ENCODE peak calls at places on chromosomes 11 and 22, in eight cellular contexts. One of them, this sample, is unnamed.

GRCh38 chr11:86129775-86130540 is 61.1 kb upstream of the PICALM start:
- DNase-seq in omental fat pad: no peak
- DNase-seq in activated CD4-positive, CD25-positive, alpha-beta regulatory T cell treated with anti-CD3 and anti-CD28 coated beads, Interleukin-2, amount 50 U/mL, for 16 hours: no peak
- DNase-seq in psoas muscle: no peak
- DNase-seq in activated T-cell treated with anti-CD3 and anti-CD28 coated beads, Interleukin-2, amount 50 U/mL, for 72 hours: no peak
- DNase-seq in stomach: no peak
- DNase-seq in neural crest cell: no peak
- DNase-seq in left kidney: no peak
- DNase-seq in this sample: no peak

GRCh38 chr22:48004038-48004437 is 1241.6 kb downstream of the TBC1D22A start:
- DNase-seq in omental fat pad: no peak
- DNase-seq in activated CD4-positive, CD25-positive, alpha-beta regulatory T cell treated with anti-CD3 and anti-CD28 coated beads, Interleukin-2, amount 50 U/mL, for 16 hours: no peak
- DNase-seq in psoas muscle: no peak
- DNase-seq in activated T-cell treated with anti-CD3 and anti-CD28 coated beads, Interleukin-2, amount 50 U/mL, for 72 hours: no peak
- DNase-seq in stomach: no peak
- DNase-seq in neural crest cell: no peak
- DNase-seq in left kidney: peak
- DNase-seq in this sample: no peak

GRCh38 chr22:33854724-33855123 is 65.6 kb downstream of the LARGE1 start:
- DNase-seq in omental fat pad: no peak
- DNase-seq in activated CD4-positive, CD25-positive, alpha-beta regulatory T cell treated with anti-CD3 and anti-CD28 coated beads, Interleukin-2, amount 50 U/mL, for 16 hours: no peak
- DNase-seq in psoas muscle: no peak
- DNase-seq in activated T-cell treated with anti-CD3 and anti-CD28 coated beads, Interleukin-2, amount 50 U/mL, for 72 hours: no peak
- DNase-seq in stomach: no peak
- DNase-seq in neural crest cell: no peak
- DNase-seq in left kidney: no peak
- DNase-seq in this sample: no peak

GRCh38 chr11:45906096-45906682 is 882 bp downstream of the FREY1 start:
- DNase-seq in omental fat pad: no peak
- DNase-seq in activated CD4-positive, CD25-positive, alpha-beta regulatory T cell treated with anti-CD3 and anti-CD28 coated beads, Interleukin-2, amount 50 U/mL, for 16 hours: no peak
- DNase-seq in psoas muscle: no peak
- DNase-seq in activated T-cell treated with anti-CD3 and anti-CD28 coated beads, Interleukin-2, amount 50 U/mL, for 72 hours: no peak
- DNase-seq in stomach: no peak
- DNase-seq in neural crest cell: no peak
- DNase-seq in left kidney: no peak
- DNase-seq in this sample: no peak

GRCh38 chr11:62144641-62145255 is 20.9 kb downstream of the INCENP start:
- DNase-seq in omental fat pad: no peak
- DNase-seq in activated CD4-positive, CD25-positive, alpha-beta regulatory T cell treated with anti-CD3 and anti-CD28 coated beads, Interleukin-2, amount 50 U/mL, for 16 hours: no peak
- DNase-seq in psoas muscle: no peak
- DNase-seq in activated T-cell treated with anti-CD3 and anti-CD28 coated beads, Interleukin-2, amount 50 U/mL, for 72 hours: no peak
- DNase-seq in stomach: peak
- DNase-seq in neural crest cell: no peak
- DNase-seq in left kidney: no peak
- DNase-seq in this sample: no peak

GRCh38 chr11:76888989-76889388 is 28.3 kb downstream of the ACER3 start:
- DNase-seq in omental fat pad: no peak
- DNase-seq in activated CD4-positive, CD25-positive, alpha-beta regulatory T cell treated with anti-CD3 and anti-CD28 coated beads, Interleukin-2, amount 50 U/mL, for 16 hours: no peak
- DNase-seq in psoas muscle: no peak
- DNase-seq in activated T-cell treated with anti-CD3 and anti-CD28 coated beads, Interleukin-2, amount 50 U/mL, for 72 hours: no peak
- DNase-seq in stomach: no peak
- DNase-seq in neural crest cell: no peak
- DNase-seq in left kidney: no peak
- DNase-seq in this sample: no peak

GRCh38 chr11:1842149-1843097 is 3.6 kb downstream of the TNNI2 start:
- DNase-seq in omental fat pad: no peak
- DNase-seq in activated CD4-positive, CD25-positive, alpha-beta regulatory T cell treated with anti-CD3 and anti-CD28 coated beads, Interleukin-2, amount 50 U/mL, for 16 hours: no peak
- DNase-seq in psoas muscle: peak
- DNase-seq in activated T-cell treated with anti-CD3 and anti-CD28 coated beads, Interleukin-2, amount 50 U/mL, for 72 hours: no peak
- DNase-seq in stomach: no peak
- DNase-seq in neural crest cell: no peak
- DNase-seq in left kidney: no peak
- DNase-seq in this sample: peak

GRCh38 chr11:76166314-76166713 is 40.0 kb downstream of the WNT11 start:
- DNase-seq in omental fat pad: no peak
- DNase-seq in activated CD4-positive, CD25-positive, alpha-beta regulatory T cell treated with anti-CD3 and anti-CD28 coated beads, Interleukin-2, amount 50 U/mL, for 16 hours: no peak
- DNase-seq in psoas muscle: no peak
- DNase-seq in activated T-cell treated with anti-CD3 and anti-CD28 coated beads, Interleukin-2, amount 50 U/mL, for 72 hours: peak
- DNase-seq in stomach: no peak
- DNase-seq in neural crest cell: no peak
- DNase-seq in left kidney: no peak
- DNase-seq in this sample: no peak

GRCh38 chr11:45193695-45194094 is 47.3 kb downstream of the PRDM11 start:
- DNase-seq in omental fat pad: no peak
- DNase-seq in activated CD4-positive, CD25-positive, alpha-beta regulatory T cell treated with anti-CD3 and anti-CD28 coated beads, Interleukin-2, amount 50 U/mL, for 16 hours: no peak
- DNase-seq in psoas muscle: no peak
- DNase-seq in activated T-cell treated with anti-CD3 and anti-CD28 coated beads, Interleukin-2, amount 50 U/mL, for 72 hours: no peak
- DNase-seq in stomach: no peak
- DNase-seq in neural crest cell: no peak
- DNase-seq in left kidney: no peak
- DNase-seq in this sample: no peak

GRCh38 chr11:43575931-43576833 is 104.4 kb upstream of the HSD17B12 start:
- DNase-seq in omental fat pad: no peak
- DNase-seq in activated CD4-positive, CD25-positive, alpha-beta regulatory T cell treated with anti-CD3 and anti-CD28 coated beads, Interleukin-2, amount 50 U/mL, for 16 hours: no peak
- DNase-seq in psoas muscle: no peak
- DNase-seq in activated T-cell treated with anti-CD3 and anti-CD28 coated beads, Interleukin-2, amount 50 U/mL, for 72 hours: no peak
- DNase-seq in stomach: no peak
- DNase-seq in neural crest cell: no peak
- DNase-seq in left kidney: peak
- DNase-seq in this sample: no peak

GRCh38 chr11:66854729-66855211 is 2.1 kb upstream of the LRFN4 start:
- DNase-seq in omental fat pad: no peak
- DNase-seq in activated CD4-positive, CD25-positive, alpha-beta regulatory T cell treated with anti-CD3 and anti-CD28 coated beads, Interleukin-2, amount 50 U/mL, for 16 hours: no peak
- DNase-seq in psoas muscle: no peak
- DNase-seq in activated T-cell treated with anti-CD3 and anti-CD28 coated beads, Interleukin-2, amount 50 U/mL, for 72 hours: no peak
- DNase-seq in stomach: no peak
- DNase-seq in neural crest cell: no peak
- DNase-seq in left kidney: no peak
- DNase-seq in this sample: no peak

GRCh38 chr22:20037419-20037818 is 16.5 kb downstream of the TANGO2 start:
- DNase-seq in omental fat pad: no peak
- DNase-seq in activated CD4-positive, CD25-positive, alpha-beta regulatory T cell treated with anti-CD3 and anti-CD28 coated beads, Interleukin-2, amount 50 U/mL, for 16 hours: no peak
- DNase-seq in psoas muscle: no peak
- DNase-seq in activated T-cell treated with anti-CD3 and anti-CD28 coated beads, Interleukin-2, amount 50 U/mL, for 72 hours: peak
- DNase-seq in stomach: no peak
- DNase-seq in neural crest cell: no peak
- DNase-seq in left kidney: no peak
- DNase-seq in this sample: no peak

GRCh38 chr11:299951-300735 is 817 bp upstream of the IFITM5 start:
- DNase-seq in omental fat pad: no peak
- DNase-seq in activated CD4-positive, CD25-positive, alpha-beta regulatory T cell treated with anti-CD3 and anti-CD28 coated beads, Interleukin-2, amount 50 U/mL, for 16 hours: no peak
- DNase-seq in psoas muscle: peak
- DNase-seq in activated T-cell treated with anti-CD3 and anti-CD28 coated beads, Interleukin-2, amount 50 U/mL, for 72 hours: no peak
- DNase-seq in stomach: no peak
- DNase-seq in neural crest cell: no peak
- DNase-seq in left kidney: peak
- DNase-seq in this sample: no peak

GRCh38 chr22:25402501-25403283 is 161.8 kb upstream of the GRK3 start:
- DNase-seq in omental fat pad: no peak
- DNase-seq in activated CD4-positive, CD25-positive, alpha-beta regulatory T cell treated with anti-CD3 and anti-CD28 coated beads, Interleukin-2, amount 50 U/mL, for 16 hours: no peak
- DNase-seq in psoas muscle: no peak
- DNase-seq in activated T-cell treated with anti-CD3 and anti-CD28 coated beads, Interleukin-2, amount 50 U/mL, for 72 hours: no peak
- DNase-seq in stomach: no peak
- DNase-seq in neural crest cell: no peak
- DNase-seq in left kidney: peak
- DNase-seq in this sample: no peak

GRCh38 chr11:70547821-70548670 is 149.7 kb downstream of the CTTN start:
- DNase-seq in omental fat pad: no peak
- DNase-seq in activated CD4-positive, CD25-positive, alpha-beta regulatory T cell treated with anti-CD3 and anti-CD28 coated beads, Interleukin-2, amount 50 U/mL, for 16 hours: no peak
- DNase-seq in psoas muscle: no peak
- DNase-seq in activated T-cell treated with anti-CD3 and anti-CD28 coated beads, Interleukin-2, amount 50 U/mL, for 72 hours: no peak
- DNase-seq in stomach: peak
- DNase-seq in neural crest cell: no peak
- DNase-seq in left kidney: no peak
- DNase-seq in this sample: peak

GRCh38 chr11:60899021-60899936 is 7.1 kb downstream of the PRPF19 start:
- DNase-seq in omental fat pad: no peak
- DNase-seq in activated CD4-positive, CD25-positive, alpha-beta regulatory T cell treated with anti-CD3 and anti-CD28 coated beads, Interleukin-2, amount 50 U/mL, for 16 hours: no peak
- DNase-seq in psoas muscle: no peak
- DNase-seq in activated T-cell treated with anti-CD3 and anti-CD28 coated beads, Interleukin-2, amount 50 U/mL, for 72 hours: peak
- DNase-seq in stomach: peak
- DNase-seq in neural crest cell: peak
- DNase-seq in left kidney: peak
- DNase-seq in this sample: peak

GRCh38 chr11:17839973-17840611 is 105.5 kb downstream of the KCNC1 start:
- DNase-seq in omental fat pad: no peak
- DNase-seq in activated CD4-positive, CD25-positive, alpha-beta regulatory T cell treated with anti-CD3 and anti-CD28 coated beads, Interleukin-2, amount 50 U/mL, for 16 hours: no peak
- DNase-seq in psoas muscle: peak
- DNase-seq in activated T-cell treated with anti-CD3 and anti-CD28 coated beads, Interleukin-2, amount 50 U/mL, for 72 hours: no peak
- DNase-seq in stomach: no peak
- DNase-seq in neural crest cell: no peak
- DNase-seq in left kidney: no peak
- DNase-seq in this sample: no peak

GRCh38 chr11:6572215-6572614 is 31.2 kb downstream of the RRP8 start:
- DNase-seq in omental fat pad: no peak
- DNase-seq in activated CD4-positive, CD25-positive, alpha-beta regulatory T cell treated with anti-CD3 and anti-CD28 coated beads, Interleukin-2, amount 50 U/mL, for 16 hours: no peak
- DNase-seq in psoas muscle: no peak
- DNase-seq in activated T-cell treated with anti-CD3 and anti-CD28 coated beads, Interleukin-2, amount 50 U/mL, for 72 hours: no peak
- DNase-seq in stomach: no peak
- DNase-seq in neural crest cell: no peak
- DNase-seq in left kidney: no peak
- DNase-seq in this sample: no peak

GRCh38 chr11:65209711-65210360 is 28.1 kb downstream of the CAPN1 start:
- DNase-seq in omental fat pad: no peak
- DNase-seq in activated CD4-positive, CD25-positive, alpha-beta regulatory T cell treated with anti-CD3 and anti-CD28 coated beads, Interleukin-2, amount 50 U/mL, for 16 hours: no peak
- DNase-seq in psoas muscle: no peak
- DNase-seq in activated T-cell treated with anti-CD3 and anti-CD28 coated beads, Interleukin-2, amount 50 U/mL, for 72 hours: no peak
- DNase-seq in stomach: peak
- DNase-seq in neural crest cell: no peak
- DNase-seq in left kidney: no peak
- DNase-seq in this sample: no peak

GRCh38 chr22:35314161-35314942 is 14.7 kb downstream of the TOM1 start:
- DNase-seq in omental fat pad: no peak
- DNase-seq in activated CD4-positive, CD25-positive, alpha-beta regulatory T cell treated with anti-CD3 and anti-CD28 coated beads, Interleukin-2, amount 50 U/mL, for 16 hours: no peak
- DNase-seq in psoas muscle: no peak
- DNase-seq in activated T-cell treated with anti-CD3 and anti-CD28 coated beads, Interleukin-2, amount 50 U/mL, for 72 hours: no peak
- DNase-seq in stomach: no peak
- DNase-seq in neural crest cell: no peak
- DNase-seq in left kidney: peak
- DNase-seq in this sample: no peak

GRCh38 chr11:105609341-105609781 is 512 bp upstream of the GRIA4 start:
- DNase-seq in omental fat pad: no peak
- DNase-seq in activated CD4-positive, CD25-positive, alpha-beta regulatory T cell treated with anti-CD3 and anti-CD28 coated beads, Interleukin-2, amount 50 U/mL, for 16 hours: no peak
- DNase-seq in psoas muscle: no peak
- DNase-seq in activated T-cell treated with anti-CD3 and anti-CD28 coated beads, Interleukin-2, amount 50 U/mL, for 72 hours: peak
- DNase-seq in stomach: no peak
- DNase-seq in neural crest cell: peak
- DNase-seq in left kidney: peak
- DNase-seq in this sample: no peak

GRCh38 chr11:15565846-15566245 is 451.1 kb downstream of the INSC start:
- DNase-seq in omental fat pad: no peak
- DNase-seq in activated CD4-positive, CD25-positive, alpha-beta regulatory T cell treated with anti-CD3 and anti-CD28 coated beads, Interleukin-2, amount 50 U/mL, for 16 hours: no peak
- DNase-seq in psoas muscle: no peak
- DNase-seq in activated T-cell treated with anti-CD3 and anti-CD28 coated beads, Interleukin-2, amount 50 U/mL, for 72 hours: no peak
- DNase-seq in stomach: no peak
- DNase-seq in neural crest cell: no peak
- DNase-seq in left kidney: no peak
- DNase-seq in this sample: no peak

GRCh38 chr22:49497266-49497665 is 330.4 kb downstream of the BRD1 start:
- DNase-seq in omental fat pad: no peak
- DNase-seq in activated CD4-positive, CD25-positive, alpha-beta regulatory T cell treated with anti-CD3 and anti-CD28 coated beads, Interleukin-2, amount 50 U/mL, for 16 hours: no peak
- DNase-seq in psoas muscle: no peak
- DNase-seq in activated T-cell treated with anti-CD3 and anti-CD28 coated beads, Interleukin-2, amount 50 U/mL, for 72 hours: no peak
- DNase-seq in stomach: no peak
- DNase-seq in neural crest cell: no peak
- DNase-seq in left kidney: no peak
- DNase-seq in this sample: no peak

GRCh38 chr11:76143274-76143673 is 63.0 kb downstream of the WNT11 start:
- DNase-seq in omental fat pad: no peak
- DNase-seq in activated CD4-positive, CD25-positive, alpha-beta regulatory T cell treated with anti-CD3 and anti-CD28 coated beads, Interleukin-2, amount 50 U/mL, for 16 hours: no peak
- DNase-seq in psoas muscle: no peak
- DNase-seq in activated T-cell treated with anti-CD3 and anti-CD28 coated beads, Interleukin-2, amount 50 U/mL, for 72 hours: no peak
- DNase-seq in stomach: no peak
- DNase-seq in neural crest cell: no peak
- DNase-seq in left kidney: no peak
- DNase-seq in this sample: no peak

GRCh38 chr22:41963453-41964105 is 5.7 kb upstream of the SEPTIN3 start:
- DNase-seq in omental fat pad: no peak
- DNase-seq in activated CD4-positive, CD25-positive, alpha-beta regulatory T cell treated with anti-CD3 and anti-CD28 coated beads, Interleukin-2, amount 50 U/mL, for 16 hours: no peak
- DNase-seq in psoas muscle: no peak
- DNase-seq in activated T-cell treated with anti-CD3 and anti-CD28 coated beads, Interleukin-2, amount 50 U/mL, for 72 hours: no peak
- DNase-seq in stomach: peak
- DNase-seq in neural crest cell: no peak
- DNase-seq in left kidney: no peak
- DNase-seq in this sample: peak

GRCh38 chr11:1656670-1657069 is 27.1 kb downstream of the KRTAP5-5 start:
- DNase-seq in omental fat pad: no peak
- DNase-seq in activated CD4-positive, CD25-positive, alpha-beta regulatory T cell treated with anti-CD3 and anti-CD28 coated beads, Interleukin-2, amount 50 U/mL, for 16 hours: no peak
- DNase-seq in psoas muscle: no peak
- DNase-seq in activated T-cell treated with anti-CD3 and anti-CD28 coated beads, Interleukin-2, amount 50 U/mL, for 72 hours: no peak
- DNase-seq in stomach: no peak
- DNase-seq in neural crest cell: no peak
- DNase-seq in left kidney: no peak
- DNase-seq in this sample: no peak

GRCh38 chr22:17945851-17946690 is 78.3 kb downstream of the MICAL3 start:
- DNase-seq in omental fat pad: no peak
- DNase-seq in activated CD4-positive, CD25-positive, alpha-beta regulatory T cell treated with anti-CD3 and anti-CD28 coated beads, Interleukin-2, amount 50 U/mL, for 16 hours: no peak
- DNase-seq in psoas muscle: no peak
- DNase-seq in activated T-cell treated with anti-CD3 and anti-CD28 coated beads, Interleukin-2, amount 50 U/mL, for 72 hours: no peak
- DNase-seq in stomach: peak
- DNase-seq in neural crest cell: no peak
- DNase-seq in left kidney: no peak
- DNase-seq in this sample: no peak

GRCh38 chr11:44787981-44788380 is 61.2 kb downstream of the TSPAN18 start:
- DNase-seq in omental fat pad: no peak
- DNase-seq in activated CD4-positive, CD25-positive, alpha-beta regulatory T cell treated with anti-CD3 and anti-CD28 coated beads, Interleukin-2, amount 50 U/mL, for 16 hours: no peak
- DNase-seq in psoas muscle: no peak
- DNase-seq in activated T-cell treated with anti-CD3 and anti-CD28 coated beads, Interleukin-2, amount 50 U/mL, for 72 hours: no peak
- DNase-seq in stomach: no peak
- DNase-seq in neural crest cell: no peak
- DNase-seq in left kidney: no peak
- DNase-seq in this sample: no peak

GRCh38 chr11:1205121-1205986 is 17.5 kb upstream of the MUC5B start:
- DNase-seq in omental fat pad: no peak
- DNase-seq in activated CD4-positive, CD25-positive, alpha-beta regulatory T cell treated with anti-CD3 and anti-CD28 coated beads, Interleukin-2, amount 50 U/mL, for 16 hours: no peak
- DNase-seq in psoas muscle: peak
- DNase-seq in activated T-cell treated with anti-CD3 and anti-CD28 coated beads, Interleukin-2, amount 50 U/mL, for 72 hours: no peak
- DNase-seq in stomach: no peak
- DNase-seq in neural crest cell: no peak
- DNase-seq in left kidney: no peak
- DNase-seq in this sample: peak

GRCh38 chr11:65958306-65958705 is 3.2 kb upstream of the SART1 start:
- DNase-seq in omental fat pad: no peak
- DNase-seq in activated CD4-positive, CD25-positive, alpha-beta regulatory T cell treated with anti-CD3 and anti-CD28 coated beads, Interleukin-2, amount 50 U/mL, for 16 hours: no peak
- DNase-seq in psoas muscle: no peak
- DNase-seq in activated T-cell treated with anti-CD3 and anti-CD28 coated beads, Interleukin-2, amount 50 U/mL, for 72 hours: no peak
- DNase-seq in stomach: no peak
- DNase-seq in neural crest cell: no peak
- DNase-seq in left kidney: no peak
- DNase-seq in this sample: no peak

GRCh38 chr11:130827697-130828377 is 88.4 kb downstream of the SNX19 start:
- DNase-seq in omental fat pad: no peak
- DNase-seq in activated CD4-positive, CD25-positive, alpha-beta regulatory T cell treated with anti-CD3 and anti-CD28 coated beads, Interleukin-2, amount 50 U/mL, for 16 hours: no peak
- DNase-seq in psoas muscle: peak
- DNase-seq in activated T-cell treated with anti-CD3 and anti-CD28 coated beads, Interleukin-2, amount 50 U/mL, for 72 hours: peak
- DNase-seq in stomach: peak
- DNase-seq in neural crest cell: peak
- DNase-seq in left kidney: peak
- DNase-seq in this sample: peak

GRCh38 chr22:24156146-24156914 is 25.0 kb upstream of the SUSD2 start:
- DNase-seq in omental fat pad: no peak
- DNase-seq in activated CD4-positive, CD25-positive, alpha-beta regulatory T cell treated with anti-CD3 and anti-CD28 coated beads, Interleukin-2, amount 50 U/mL, for 16 hours: peak
- DNase-seq in psoas muscle: no peak
- DNase-seq in activated T-cell treated with anti-CD3 and anti-CD28 coated beads, Interleukin-2, amount 50 U/mL, for 72 hours: peak
- DNase-seq in stomach: peak
- DNase-seq in neural crest cell: no peak
- DNase-seq in left kidney: peak
- DNase-seq in this sample: peak

GRCh38 chr11:123454060-123454651 is 24.1 kb downstream of the GRAMD1B start:
- DNase-seq in omental fat pad: no peak
- DNase-seq in activated CD4-positive, CD25-positive, alpha-beta regulatory T cell treated with anti-CD3 and anti-CD28 coated beads, Interleukin-2, amount 50 U/mL, for 16 hours: no peak
- DNase-seq in psoas muscle: no peak
- DNase-seq in activated T-cell treated with anti-CD3 and anti-CD28 coated beads, Interleukin-2, amount 50 U/mL, for 72 hours: peak
- DNase-seq in stomach: no peak
- DNase-seq in neural crest cell: no peak
- DNase-seq in left kidney: no peak
- DNase-seq in this sample: no peak

GRCh38 chr11:83252941-83253340 is 33.2 kb downstream of the CCDC90B start:
- DNase-seq in omental fat pad: no peak
- DNase-seq in activated CD4-positive, CD25-positive, alpha-beta regulatory T cell treated with anti-CD3 and anti-CD28 coated beads, Interleukin-2, amount 50 U/mL, for 16 hours: no peak
- DNase-seq in psoas muscle: no peak
- DNase-seq in activated T-cell treated with anti-CD3 and anti-CD28 coated beads, Interleukin-2, amount 50 U/mL, for 72 hours: no peak
- DNase-seq in stomach: no peak
- DNase-seq in neural crest cell: no peak
- DNase-seq in left kidney: no peak
- DNase-seq in this sample: no peak

This sample was measured in upper lobe of left lung.